ENCODE peak calls at places on chromosome 17, in five cellular contexts. One of them, this sample, is unnamed.
A peak's percentile ranks its signal among the peaks of the same experiment; 100 is the strongest.

GRCh38 chr17:46135879-46136562 is 57.2 kb downstream of the KANSL1 start:
- DNase-seq in colonic mucosa: no peak
- DNase-seq in cardiac fibroblast: no peak
- DNase-seq in NCI-H69: peak; percentile 25
- DNase-seq in effector CD4-positive, alpha-beta T cell: no peak
- DNase-seq in this sample: no peak

GRCh38 chr17:7107012-7107754 is 7.4 kb downstream of the ASGR2 start:
- DNase-seq in cardiac fibroblast: no peak
- DNase-seq in NCI-H69: peak; percentile 33
- DNase-seq in effector CD4-positive, alpha-beta T cell: no peak
- DNase-seq in colonic mucosa: no peak
- DNase-seq in this sample: no peak

GRCh38 chr17:69388791-69389442 is 25.6 kb upstream of the MAP2K6 start:
- DNase-seq in effector CD4-positive, alpha-beta T cell: no peak
- DNase-seq in NCI-H69: no peak
- DNase-seq in colonic mucosa: no peak
- DNase-seq in cardiac fibroblast: no peak
- DNase-seq in this sample: no peak

GRCh38 chr17:41404024-41404651 is 6.7 kb upstream of the KRT31 start:
- DNase-seq in colonic mucosa: no peak
- DNase-seq in NCI-H69: peak; percentile 72
- DNase-seq in effector CD4-positive, alpha-beta T cell: no peak
- DNase-seq in cardiac fibroblast: peak; percentile 56
- DNase-seq in this sample: peak; percentile 99

GRCh38 chr17:49132699-49133364 is at the start of gene B4GALNT2:
- DNase-seq in effector CD4-positive, alpha-beta T cell: no peak
- DNase-seq in colonic mucosa: peak; percentile 48
- DNase-seq in NCI-H69: no peak
- DNase-seq in cardiac fibroblast: no peak
- DNase-seq in this sample: no peak

GRCh38 chr17:47257651-47258339 is 4.2 kb downstream of the ITGB3 start:
- DNase-seq in cardiac fibroblast: peak; percentile 75
- DNase-seq in NCI-H69: no peak
- DNase-seq in effector CD4-positive, alpha-beta T cell: no peak
- DNase-seq in colonic mucosa: no peak
- DNase-seq in this sample: no peak

GRCh38 chr17:78338860-78339259 is 21.0 kb downstream of the SOCS3 start:
- DNase-seq in cardiac fibroblast: no peak
- DNase-seq in NCI-H69: peak; percentile 76
- DNase-seq in effector CD4-positive, alpha-beta T cell: no peak
- DNase-seq in colonic mucosa: peak; percentile 76
- DNase-seq in this sample: peak; percentile 75

GRCh38 chr17:77736207-77736600 is 222.3 kb upstream of the TNRC6C start:
- DNase-seq in colonic mucosa: peak; percentile 21
- DNase-seq in effector CD4-positive, alpha-beta T cell: no peak
- DNase-seq in NCI-H69: peak; percentile 65
- DNase-seq in cardiac fibroblast: no peak
- DNase-seq in this sample: no peak

GRCh38 chr17:61161615-61162134 is 238.0 kb upstream of the TBX2 start:
- DNase-seq in colonic mucosa: no peak
- DNase-seq in NCI-H69: peak; percentile 78
- DNase-seq in cardiac fibroblast: no peak
- DNase-seq in effector CD4-positive, alpha-beta T cell: no peak
- DNase-seq in this sample: no peak

GRCh38 chr17:19937522-19937921 is 40.1 kb downstream of the AKAP10 start:
- DNase-seq in NCI-H69: no peak
- DNase-seq in effector CD4-positive, alpha-beta T cell: no peak
- DNase-seq in cardiac fibroblast: peak; percentile 26
- DNase-seq in colonic mucosa: no peak
- DNase-seq in this sample: no peak

GRCh38 chr17:3048727-3049471 is 14.5 kb downstream of the OR1D5 start:
- DNase-seq in cardiac fibroblast: peak; percentile 98
- DNase-seq in NCI-H69: peak; percentile 96
- DNase-seq in effector CD4-positive, alpha-beta T cell: peak; percentile 86
- DNase-seq in colonic mucosa: peak; percentile 97
- DNase-seq in this sample: peak; percentile 98

GRCh38 chr17:52235416-52235960 is 77.0 kb upstream of the CA10 start:
- DNase-seq in NCI-H69: no peak
- DNase-seq in colonic mucosa: no peak
- DNase-seq in effector CD4-positive, alpha-beta T cell: no peak
- DNase-seq in cardiac fibroblast: no peak
- DNase-seq in this sample: no peak

GRCh38 chr17:81403040-81403467 is 7.8 kb downstream of the BAHCC1 start:
- DNase-seq in NCI-H69: no peak
- DNase-seq in cardiac fibroblast: no peak
- DNase-seq in colonic mucosa: no peak
- DNase-seq in effector CD4-positive, alpha-beta T cell: no peak
- DNase-seq in this sample: no peak

GRCh38 chr17:66448008-66448644 is 145.7 kb downstream of the PRKCA start:
- DNase-seq in colonic mucosa: no peak
- DNase-seq in NCI-H69: peak; percentile 27
- DNase-seq in cardiac fibroblast: no peak
- DNase-seq in effector CD4-positive, alpha-beta T cell: no peak
- DNase-seq in this sample: no peak

GRCh38 chr17:15475620-15476354 is 8.4 kb upstream of the CDRT4 start:
- DNase-seq in effector CD4-positive, alpha-beta T cell: no peak
- DNase-seq in colonic mucosa: no peak
- DNase-seq in cardiac fibroblast: peak; percentile 85
- DNase-seq in NCI-H69: no peak
- DNase-seq in this sample: no peak

GRCh38 chr17:36545093-36545464 is 360 bp downstream of the GGNBP2 start:
- DNase-seq in colonic mucosa: no peak
- DNase-seq in NCI-H69: no peak
- DNase-seq in cardiac fibroblast: no peak
- DNase-seq in effector CD4-positive, alpha-beta T cell: no peak
- DNase-seq in this sample: no peak

GRCh38 chr17:49964539-49965521 is 4.2 kb upstream of the DLX4 start:
- DNase-seq in NCI-H69: no peak
- DNase-seq in effector CD4-positive, alpha-beta T cell: no peak
- DNase-seq in colonic mucosa: no peak
- DNase-seq in cardiac fibroblast: no peak
- DNase-seq in this sample: no peak

GRCh38 chr17:78862073-78863023 is 21.7 kb upstream of the USP36 start:
- DNase-seq in effector CD4-positive, alpha-beta T cell: no peak
- DNase-seq in NCI-H69: peak; percentile 67
- DNase-seq in colonic mucosa: peak; percentile 76
- DNase-seq in cardiac fibroblast: peak; percentile 95
- DNase-seq in this sample: peak; percentile 92

GRCh38 chr17:70919241-70919640 is 749.9 kb downstream of the KCNJ2 start:
- DNase-seq in cardiac fibroblast: no peak
- DNase-seq in NCI-H69: no peak
- DNase-seq in colonic mucosa: no peak
- DNase-seq in effector CD4-positive, alpha-beta T cell: no peak
- DNase-seq in this sample: no peak

GRCh38 chr17:39923836-39924690 is 3.3 kb downstream of the ORMDL3 start:
- DNase-seq in effector CD4-positive, alpha-beta T cell: no peak
- DNase-seq in colonic mucosa: no peak
- DNase-seq in NCI-H69: no peak
- DNase-seq in cardiac fibroblast: peak; percentile 33
- DNase-seq in this sample: no peak

GRCh38 chr17:22496450-22496849 is 804.1 kb downstream of the KCNJ18 start:
- DNase-seq in colonic mucosa: no peak
- DNase-seq in NCI-H69: no peak
- DNase-seq in effector CD4-positive, alpha-beta T cell: no peak
- DNase-seq in cardiac fibroblast: no peak
- DNase-seq in this sample: no peak

GRCh38 chr17:2351269-2351668 is 14.0 kb downstream of the SGSM2 start:
- DNase-seq in cardiac fibroblast: no peak
- DNase-seq in effector CD4-positive, alpha-beta T cell: no peak
- DNase-seq in colonic mucosa: no peak
- DNase-seq in NCI-H69: no peak
- DNase-seq in this sample: no peak

GRCh38 chr17:65332375-65332774 is 195.2 kb downstream of the RGS9 start:
- DNase-seq in colonic mucosa: no peak
- DNase-seq in effector CD4-positive, alpha-beta T cell: no peak
- DNase-seq in cardiac fibroblast: peak; percentile 15
- DNase-seq in NCI-H69: no peak
- DNase-seq in this sample: peak; percentile 50

GRCh38 chr17:55299162-55299838 is 34.5 kb downstream of the HLF start:
- DNase-seq in NCI-H69: no peak
- DNase-seq in cardiac fibroblast: no peak
- DNase-seq in colonic mucosa: no peak
- DNase-seq in effector CD4-positive, alpha-beta T cell: no peak
- DNase-seq in this sample: no peak

GRCh38 chr17:57566724-57567123 is 178.4 kb downstream of the CCDC182 start:
- DNase-seq in colonic mucosa: no peak
- DNase-seq in cardiac fibroblast: no peak
- DNase-seq in effector CD4-positive, alpha-beta T cell: no peak
- DNase-seq in NCI-H69: peak; percentile 94
- DNase-seq in this sample: no peak

GRCh38 chr17:28347261-28347891 is 10.0 kb downstream of the POLDIP2 start:
- DNase-seq in cardiac fibroblast: peak; percentile 93
- DNase-seq in colonic mucosa: no peak
- DNase-seq in effector CD4-positive, alpha-beta T cell: no peak
- DNase-seq in NCI-H69: no peak
- DNase-seq in this sample: no peak

GRCh38 chr17:62051053-62051452 is 14.0 kb downstream of the MED13 start:
- DNase-seq in cardiac fibroblast: no peak
- DNase-seq in colonic mucosa: no peak
- DNase-seq in effector CD4-positive, alpha-beta T cell: no peak
- DNase-seq in NCI-H69: no peak
- DNase-seq in this sample: no peak

GRCh38 chr17:18975597-18975996 is 23.6 kb downstream of the SLC5A10 start:
- DNase-seq in cardiac fibroblast: no peak
- DNase-seq in colonic mucosa: no peak
- DNase-seq in NCI-H69: no peak
- DNase-seq in effector CD4-positive, alpha-beta T cell: no peak
- DNase-seq in this sample: no peak

GRCh38 chr17:55484575-55484974 is 26.7 kb downstream of the SMIM36 start:
- DNase-seq in effector CD4-positive, alpha-beta T cell: no peak
- DNase-seq in NCI-H69: no peak
- DNase-seq in colonic mucosa: no peak
- DNase-seq in cardiac fibroblast: no peak
- DNase-seq in this sample: no peak

GRCh38 chr17:6910987-6911603 is 79.6 kb upstream of the TEKT1 start:
- DNase-seq in cardiac fibroblast: peak; percentile 65
- DNase-seq in effector CD4-positive, alpha-beta T cell: no peak
- DNase-seq in colonic mucosa: no peak
- DNase-seq in NCI-H69: peak; percentile 30
- DNase-seq in this sample: peak; percentile 29

GRCh38 chr17:46046957-46047356 is 47.9 kb downstream of the STH start:
- DNase-seq in NCI-H69: peak; percentile 68
- DNase-seq in effector CD4-positive, alpha-beta T cell: no peak
- DNase-seq in colonic mucosa: no peak
- DNase-seq in cardiac fibroblast: peak; percentile 79
- DNase-seq in this sample: no peak

GRCh38 chr17:20266806-20267458 is 200.4 kb downstream of the LGALS9B start:
- DNase-seq in colonic mucosa: no peak
- DNase-seq in cardiac fibroblast: peak; percentile 29
- DNase-seq in effector CD4-positive, alpha-beta T cell: no peak
- DNase-seq in NCI-H69: peak; percentile 75
- DNase-seq in this sample: no peak

This sample was measured in HCT116.